ENCODE peak calls at places on chromosomes 7 and 10, in seven cellular contexts. H is lung; V is PC-9; U is CD4-positive, alpha-beta T cell; M is HL-60; X is prostate gland; K is dorsolateral prefrontal cortex. L is an unnamed sample.

GRCh38 chr7:55409474-55410225 is 44.5 kb downstream of the LANCL2 start:
- DNase-seq in K (no peak), M (no peak), X (no peak), V (no peak), H (no peak), U (no peak), L (peak)

GRCh38 chr10:128884496-128884895 is 582.5 kb upstream of the MGMT start:
- DNase-seq in U (no peak), H (peak), K (no peak), M (no peak), X (no peak), V (no peak), L (no peak)

GRCh38 chr10:71239946-71240795 is 27.8 kb downstream of the UNC5B start:
- DNase-seq in K (no peak), V (no peak), H (no peak), X (no peak), U (no peak), M (no peak), L (no peak)

GRCh38 chr7:149777551-149778326 is 4.4 kb upstream of the ZNF467 start:
- DNase-seq in H (no peak), M (no peak), K (no peak), X (no peak), U (no peak), V (no peak), L (no peak)

GRCh38 chr7:40885503-40885902 is 750.7 kb downstream of the SUGCT start:
- DNase-seq in K (no peak), V (peak), H (no peak), U (no peak), M (no peak), X (no peak), L (peak)

GRCh38 chr7:87416682-87417587 is 58.5 kb downstream of the ABCB4 start:
- DNase-seq in U (peak), M (peak), K (peak), H (peak), X (peak), V (peak), L (peak)

GRCh38 chr7:135789431-135789830 is 40.8 kb upstream of the FAM180A start:
- DNase-seq in V (no peak), U (no peak), X (no peak), M (no peak), K (no peak), H (no peak), L (no peak)

GRCh38 chr7:40015790-40016296 is 65.8 kb downstream of the CDK13 start:
- DNase-seq in H (peak), V (no peak), X (peak), U (no peak), M (peak), K (peak), L (peak)

DNA sequence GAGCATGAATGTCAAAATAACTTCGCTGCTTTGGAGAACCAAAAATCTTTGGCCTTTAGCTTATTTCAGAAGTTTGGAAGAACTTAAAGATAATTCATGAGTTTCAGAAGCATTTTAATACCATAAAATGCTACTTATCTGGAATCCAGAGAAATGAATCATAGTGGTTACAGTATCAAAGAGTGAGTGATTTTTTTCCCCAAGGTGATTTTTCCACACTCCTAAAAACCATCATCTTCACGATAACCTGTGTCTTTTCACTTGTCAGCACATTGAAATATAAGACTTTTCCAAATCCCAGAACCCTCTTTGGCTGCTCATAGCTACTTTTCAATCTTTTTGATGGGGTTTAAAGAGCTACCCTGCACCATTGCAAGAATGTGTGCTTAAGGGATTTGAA is 134.7 kb downstream of the BICC1 start:
- DNase-seq in H (no peak), V (no peak), U (no peak), K (no peak), X (no peak), M (no peak), L (no peak)
- TF ChIP-seq CTCF in H (no peak), V (no peak), U (no peak), K (no peak), X (no peak), M (no peak), L (no peak)

DNA sequence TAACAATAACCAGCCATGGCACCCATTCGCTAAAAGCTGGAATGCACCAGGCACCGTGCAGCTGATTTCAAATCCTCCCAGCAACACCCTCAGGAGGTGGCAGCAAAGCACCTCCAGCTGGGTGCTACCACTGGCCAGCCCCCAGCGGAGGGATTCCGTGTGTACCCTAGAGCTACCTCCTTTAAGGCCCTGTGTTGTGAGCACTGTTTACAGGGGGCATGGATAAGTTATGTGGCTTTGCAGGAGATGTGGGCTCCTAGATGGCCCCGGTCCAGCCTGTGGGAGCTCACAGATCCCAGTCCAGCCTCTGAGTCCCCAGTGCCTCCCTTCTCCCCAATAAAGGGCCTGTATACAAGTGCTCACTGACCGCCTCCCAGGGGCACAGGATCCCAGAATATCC is 27.1 kb downstream of the TNRC18 start:
- DNase-seq in V (peak), H (peak), K (no peak), M (peak), U (peak), X (peak), L (no peak)
- TF ChIP-seq CTCF in V (peak), H (peak), K (peak), M (no peak), U (peak), X (peak), L (no peak)

DNA sequence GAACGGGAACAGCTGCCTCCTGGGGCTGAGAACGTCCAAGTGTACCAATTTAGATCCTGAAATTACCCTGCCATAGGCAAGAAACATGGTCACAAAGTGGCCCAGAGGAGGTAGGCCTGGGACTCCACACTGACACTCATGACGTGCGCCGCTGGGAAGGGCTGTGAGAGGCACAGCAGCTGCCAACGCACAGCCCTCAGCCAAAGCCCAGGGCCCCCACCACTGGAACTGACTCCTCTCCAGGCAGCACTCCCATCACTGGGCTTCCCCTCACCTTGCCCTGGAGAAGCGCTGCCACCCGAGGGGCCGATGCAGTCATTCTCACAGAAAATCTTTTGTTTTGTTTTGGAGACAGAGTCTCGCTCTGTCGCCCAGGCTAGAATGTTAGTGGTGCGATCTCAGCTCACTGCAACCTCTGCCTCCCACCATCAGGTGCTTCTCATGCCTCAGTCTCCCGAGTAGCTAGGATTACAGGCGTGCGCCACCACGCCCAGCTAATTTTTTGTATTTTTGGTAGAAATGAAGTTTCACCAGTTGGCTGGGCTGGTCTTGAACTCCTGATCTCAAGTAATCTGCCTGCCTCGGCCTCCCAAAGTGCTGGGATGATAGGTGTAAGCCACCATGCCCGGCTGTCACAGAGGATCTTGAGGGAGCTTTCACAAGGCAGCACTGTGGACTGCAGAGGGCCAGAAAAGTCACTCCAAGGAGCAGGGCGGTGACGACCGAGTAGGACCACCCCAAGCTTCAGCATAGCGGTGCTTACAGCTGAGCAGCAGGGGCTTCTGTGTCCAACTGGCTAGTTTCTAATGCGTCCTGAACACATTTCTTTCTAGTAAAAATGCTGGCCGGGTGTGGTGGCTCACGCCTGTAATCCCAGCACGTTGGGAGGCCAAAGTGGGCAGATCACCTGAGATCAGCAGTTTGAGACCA is 13.5 kb downstream of the GUSB start:
- DNase-seq in K (no peak), M (no peak), H (no peak), V (no peak), U (no peak), X (no peak), L (no peak)
- TF ChIP-seq CTCF in K (no peak), M (no peak), H (no peak), V (no peak), U (no peak), X (no peak), L (no peak)

GRCh38 chr7:116161733-116162132 is 48.6 kb upstream of the TES start:
- DNase-seq in X (no peak), H (no peak), U (no peak), K (no peak), V (no peak), M (no peak), L (no peak)

GRCh38 chr7:116164552-116164951 is 45.8 kb upstream of the TES start:
- DNase-seq in X (no peak), H (no peak), V (no peak), U (no peak), M (no peak), K (no peak), L (no peak)

GRCh38 chr7:116162236-116162635 is 48.1 kb upstream of the TES start:
- DNase-seq in U (no peak), K (no peak), X (no peak), M (no peak), V (no peak), H (no peak), L (no peak)

GRCh38 chr7:116165717-116166116 is 44.6 kb upstream of the TES start:
- DNase-seq in X (no peak), H (no peak), M (peak), V (no peak), U (no peak), K (no peak), L (no peak)

GRCh38 chr7:116162992-116163391 is 47.3 kb upstream of the TES start:
- DNase-seq in K (no peak), H (no peak), M (no peak), V (no peak), X (no peak), U (no peak), L (no peak)
- TF ChIP-seq CTCF in K (peak), H (no peak), M (no peak), V (peak), X (no peak), U (no peak), L (peak)

DNA sequence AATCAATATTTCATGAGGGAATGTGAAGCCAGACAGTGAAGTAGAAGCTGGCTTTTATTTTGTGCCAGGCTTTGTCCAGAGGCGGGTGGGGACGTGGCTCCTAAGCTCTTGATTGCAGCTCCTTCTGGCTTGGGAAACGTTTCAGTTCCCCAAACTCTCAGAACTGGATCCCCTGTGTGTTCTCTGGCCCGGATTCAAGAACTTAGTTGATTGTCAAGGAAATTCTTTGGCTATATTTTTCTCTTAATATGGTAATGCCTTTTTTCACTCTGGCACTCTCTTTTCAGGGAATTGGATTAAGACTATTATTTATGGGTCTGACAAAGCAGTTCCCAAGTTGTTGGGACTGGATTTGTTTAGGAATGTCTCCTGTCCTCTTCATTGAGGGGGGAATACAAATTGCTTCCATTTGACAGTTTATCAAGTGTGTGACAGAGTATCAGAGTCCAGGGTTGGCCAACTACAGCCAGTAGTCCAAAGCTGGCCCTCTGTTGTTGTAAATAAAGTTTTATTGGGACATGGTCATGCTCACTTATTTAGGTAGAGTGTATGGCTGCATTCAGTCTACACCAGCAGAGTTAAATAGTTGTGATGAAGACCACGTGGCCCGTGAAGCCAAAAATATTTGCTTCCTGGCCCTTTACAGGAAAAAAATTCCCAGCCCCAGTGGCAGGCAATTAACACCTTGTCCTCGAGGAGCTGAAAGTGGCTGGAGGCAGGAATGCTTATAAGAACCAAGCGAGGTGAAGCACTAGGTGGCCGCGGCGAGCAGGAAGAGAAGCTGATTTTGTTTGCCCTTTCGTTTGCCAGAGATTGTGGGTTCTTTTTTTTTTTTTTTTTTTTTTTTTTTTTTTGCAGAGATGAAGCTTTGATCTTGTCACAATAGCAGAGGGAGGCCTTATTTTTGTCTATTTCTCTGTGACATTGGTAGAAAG is 34.3 kb downstream of the HTRA1 start:
- DNase-seq in K (no peak), H (peak), X (peak), M (no peak), V (no peak), U (no peak), L (no peak)
- TF ChIP-seq CTCF in K (no peak), H (no peak), X (no peak), M (no peak), V (no peak), U (no peak), L (no peak)

GRCh38 chr7:22728416-22729029 is 1.5 kb downstream of the IL6 start:
- DNase-seq in X (no peak), K (no peak), U (no peak), M (peak), H (no peak), V (peak), L (peak)
- TF ChIP-seq CTCF in X (peak), K (peak), U (peak), M (peak), H (no peak), V (peak), L (peak)

GRCh38 chr10:104045151-104046089 is 40.3 kb downstream of the COL17A1 start:
- DNase-seq in K (peak), H (peak), M (no peak), V (peak), X (no peak), U (no peak), L (peak)
- TF ChIP-seq CTCF in K (peak), H (no peak), M (peak), V (peak), X (peak), U (no peak), L (peak)

DNA sequence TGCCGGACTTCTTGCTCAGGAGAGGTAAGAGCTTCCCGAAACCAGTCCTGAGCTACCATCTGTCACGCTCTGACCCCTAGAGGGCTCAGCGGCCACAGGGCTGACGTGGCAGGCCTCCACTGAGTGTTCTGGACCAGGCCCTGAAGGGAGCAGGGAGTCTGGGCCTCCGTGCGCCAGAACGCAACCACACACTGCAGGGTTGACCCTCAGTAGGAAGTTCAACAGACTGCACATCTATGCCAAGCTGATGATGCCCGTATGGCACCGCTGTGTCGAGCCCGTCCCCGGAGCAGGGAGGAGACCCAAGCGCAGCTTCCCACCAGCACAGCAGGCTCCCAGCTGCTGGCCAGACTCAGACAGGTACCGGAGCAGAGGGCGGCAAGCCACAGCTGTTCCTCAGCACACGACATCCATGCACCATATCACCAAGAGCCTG is 39.2 kb downstream of the CAMK2B start:
- DNase-seq in X (no peak), K (peak), U (peak), V (no peak), H (no peak), M (no peak), L (no peak)
- TF ChIP-seq CTCF in X (no peak), K (no peak), U (no peak), V (no peak), H (no peak), M (no peak), L (no peak)

GRCh38 chr10:101568054-101568745 is 19.9 kb downstream of the POLL start:
- DNase-seq in V (no peak), H (no peak), U (no peak), M (no peak), X (no peak), K (no peak), L (no peak)

GRCh38 chr10:101567165-101568006 is 20.7 kb downstream of the POLL start:
- DNase-seq in K (no peak), X (no peak), U (no peak), M (no peak), H (no peak), V (no peak), L (no peak)

GRCh38 chr10:101565370-101565900 is 22.6 kb downstream of the POLL start:
- DNase-seq in X (no peak), K (no peak), M (no peak), H (no peak), V (no peak), U (no peak), L (no peak)

GRCh38 chr10:101565936-101566332 is 22.1 kb downstream of the POLL start:
- DNase-seq in H (no peak), X (no peak), V (no peak), U (no peak), K (no peak), M (no peak), L (no peak)

DNA sequence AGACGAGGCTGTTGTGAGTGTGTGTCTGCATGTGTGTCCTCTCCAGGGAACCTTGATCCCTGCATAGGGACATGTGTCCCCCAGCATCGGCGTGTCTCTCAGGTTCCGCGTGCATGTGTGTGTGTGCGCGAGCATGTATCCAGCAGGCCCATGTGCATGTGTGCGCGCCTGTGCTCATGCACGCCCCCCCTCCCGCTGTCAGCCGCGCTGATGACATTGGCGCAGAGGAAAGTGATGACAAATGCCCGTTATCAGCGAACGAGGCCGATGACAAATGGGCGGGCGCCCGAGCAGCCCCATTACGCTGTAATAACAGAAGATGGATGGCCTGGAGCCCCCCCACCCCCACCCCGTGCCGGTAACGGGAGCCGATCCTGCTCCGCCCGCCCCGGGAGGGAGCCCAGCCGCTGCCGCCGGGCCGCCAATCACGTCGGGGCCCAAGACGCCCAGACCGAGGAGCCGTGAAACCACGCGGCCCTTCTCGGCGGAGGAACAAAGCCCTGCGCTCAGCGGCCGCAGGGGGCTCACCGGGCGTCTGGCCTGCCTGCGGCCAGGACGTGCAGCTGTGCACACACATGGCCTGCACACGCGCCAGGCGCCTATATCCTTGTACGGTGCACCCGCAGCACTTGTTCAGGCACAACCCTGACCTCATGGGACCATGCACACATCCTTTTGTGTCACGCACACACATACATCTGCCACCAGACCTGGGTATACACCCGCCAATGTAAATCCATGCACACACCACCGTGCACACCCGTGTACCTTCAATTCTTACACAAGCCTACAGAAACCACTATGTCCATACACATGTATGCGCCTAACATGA is 21.5 kb downstream of the POLL start:
- DNase-seq in X (no peak), H (no peak), V (no peak), K (peak), M (no peak), U (no peak), L (no peak)
- TF ChIP-seq CTCF in X (no peak), H (no peak), V (no peak), K (no peak), M (no peak), U (no peak), L (no peak)